ENCODE peak calls at places on chromosomes 4 and X, in four cellular contexts. H, G, J and M are unnamed samples.

GRCh38 chr4:76989391-76990061 is 40.0 kb downstream of the SEPTIN11 start:
- DNase-seq in H (no peak), G (no peak), J (no peak), M (no peak)

GRCh38 chr4:10347281-10347795 is 109.9 kb downstream of the ZNF518B start:
- DNase-seq in H (no peak), G (no peak), J (no peak), M (no peak)

GRCh38 chrX:70998402-70999027 is 67.6 kb upstream of the SLC7A3 start:
- DNase-seq in H (peak), G (no peak), J (no peak), M (peak)

GRCh38 chr4:174141876-174142275 is 141.6 kb downstream of the FBXO8 start:
- DNase-seq in H (no peak), G (no peak), J (no peak), M (no peak)

GRCh38 chr4:112633477-112634235 is 3.1 kb downstream of the ZGRF1 start:
- DNase-seq in H (no peak), G (peak), J (no peak), M (peak)

GRCh38 chrX:31166416-31166815 is 94.6 kb upstream of the FTHL17 start:
- DNase-seq in H (no peak), G (no peak), J (no peak), M (no peak)

GRCh38 chrX:155880586-155881157 is 473 bp upstream of the VAMP7 start:
- DNase-seq in H (no peak), G (no peak), J (no peak), M (no peak)

GRCh38 chr4:152352645-152353116 is 183.2 kb downstream of the FBXW7 start:
- DNase-seq in H (no peak), G (peak), J (peak), M (peak)

GRCh38 chr4:69025999-69026387 is 70.3 kb upstream of the UGT2B7 start:
- DNase-seq in H (no peak), G (no peak), J (no peak), M (no peak)

GRCh38 chr4:112361181-112361791 is 64.1 kb downstream of the ALPK1 start:
- DNase-seq in H (peak), G (no peak), J (no peak), M (no peak)

GRCh38 chrX:105872921-105873320 is 50.6 kb downstream of the NRK start:
- DNase-seq in H (no peak), G (no peak), J (no peak), M (no peak)

GRCh38 chr4:41318839-41319530 is 62.3 kb downstream of the UCHL1 start:
- DNase-seq in H (no peak), G (no peak), J (no peak), M (no peak)

GRCh38 chr4:37541956-37542355 is 144.2 kb downstream of the RELL1 start:
- DNase-seq in H (no peak), G (no peak), J (no peak), M (no peak)

GRCh38 chr4:170214101-170214500 is 124.3 kb upstream of the AADAT start:
- DNase-seq in H (no peak), G (no peak), J (no peak), M (no peak)

GRCh38 chrX:134542485-134542884 is 82.5 kb downstream of the HPRT1 start:
- DNase-seq in H (no peak), G (no peak), J (no peak), M (no peak)

GRCh38 chr4:184476660-184477059 is 2.3 kb upstream of the IRF2 start:
- DNase-seq in H (no peak), G (no peak), J (no peak), M (no peak)

GRCh38 chr4:64713256-64713840 is 304.1 kb upstream of the TECRL start:
- DNase-seq in H (no peak), G (peak), J (no peak), M (peak)

GRCh38 chr4:98558770-98559169 is 99.6 kb downstream of the TSPAN5 start:
- DNase-seq in H (no peak), G (no peak), J (no peak), M (no peak)